ENCODE peak calls at places on chromosomes 12 and 14, in four cellular contexts. B is heart left ventricle, H is frontal cortex, T is GM12878. O is an unnamed sample.

GRCh38 chr12:98422359-98422758 is 93.0 kb upstream of the TMPO start:
- DNase-seq in B (peak; percentile 62), H (no peak), T (no peak), O (no peak)

GRCh38 chr12:15404485-15404884 is 82.2 kb downstream of the PTPRO start:
- DNase-seq in B (no peak), H (no peak), T (no peak), O (no peak)

GRCh38 chr12:55935742-55936151 is 4.8 kb downstream of the DGKA start:
- DNase-seq in B (peak; percentile 63), H (no peak), T (no peak), O (no peak)

GRCh38 chr12:119594772-119595445 is 1.3 kb downstream of the TMEM233 start:
- DNase-seq in B (peak; percentile 53), H (no peak), T (no peak), O (no peak)

GRCh38 chr12:66044731-66045130 is 85.8 kb downstream of the LLPH start:
- DNase-seq in B (no peak), H (no peak), T (no peak), O (no peak)

GRCh38 chr12:93333828-93334227 is 43.9 kb upstream of the NUDT4 start:
- DNase-seq in B (no peak), H (no peak), T (no peak), O (no peak)

GRCh38 chr14:88598097-88598675 is 35.3 kb downstream of the ZC3H14 start:
- DNase-seq in B (no peak), H (no peak), T (no peak), O (no peak)

GRCh38 chr12:4392223-4392742 is 12.8 kb upstream of the FGF23 start:
- DNase-seq in B (peak; percentile 22), H (no peak), T (no peak), O (no peak)

GRCh38 chr12:104929926-104930325 is 28.2 kb downstream of the SLC41A2 start:
- DNase-seq in B (no peak), H (no peak), T (no peak), O (no peak)

GRCh38 chr12:104307655-104308000 is 4.1 kb downstream of the EID3 start:
- DNase-seq in B (no peak), H (no peak), T (no peak), O (no peak)